ENCODE peak calls at places on chromosomes 11 and 22, in seven cellular contexts. W is H1, G is GM12878, U is SK-N-SH, L is K562, S is HCT116, T is HepG2. M is an unnamed sample.

GRCh38 chr11:844693-845644 is 2.3 kb downstream of the TSPAN4 start:
- DNase-seq in S (no peak), G (no peak), U (peak), T (peak), W (peak), L (peak), M (peak)

GRCh38 chr11:38005597-38005996 is 1407.6 kb upstream of the RAG2 start:
- DNase-seq in L (no peak), G (no peak), S (no peak), W (no peak), U (no peak), T (no peak), M (no peak)

GRCh38 chr22:47303161-47303890 is 540.9 kb downstream of the TBC1D22A start:
- DNase-seq in G (no peak), L (no peak), T (no peak), U (no peak), S (no peak), W (no peak), M (no peak)

GRCh38 chr11:30210357-30210756 is 20.5 kb upstream of the FSHB start:
- DNase-seq in W (no peak), T (no peak), S (no peak), L (no peak), U (no peak), G (no peak), M (no peak)

GRCh38 chr11:27008811-27009535 is 15.1 kb downstream of the FIBIN start:
- DNase-seq in T (no peak), S (no peak), L (no peak), G (no peak), W (no peak), U (no peak), M (no peak)

GRCh38 chr11:133787379-133788103 is 57.8 kb downstream of the SPATA19 start:
- DNase-seq in S (no peak), W (no peak), L (peak), G (no peak), T (no peak), U (no peak), M (peak)

GRCh38 chr11:39374963-39375698 is 2084.3 kb downstream of the LRRC4C start:
- DNase-seq in W (no peak), L (peak), S (peak), G (no peak), U (peak), T (peak), M (peak)

GRCh38 chr11:105610796-105611361 is 1.0 kb downstream of the GRIA4 start:
- DNase-seq in U (no peak), T (no peak), W (no peak), G (no peak), L (no peak), S (no peak), M (no peak)

GRCh38 chr11:64727131-64727530 is 4.1 kb upstream of the NRXN2 start:
- DNase-seq in L (no peak), T (no peak), W (no peak), G (no peak), U (no peak), S (no peak), M (no peak)

GRCh38 chr22:44569516-44569915 is 71.5 kb upstream of the RTL6 start:
- DNase-seq in G (no peak), S (no peak), T (no peak), W (no peak), U (no peak), L (no peak), M (no peak)

GRCh38 chr22:46892866-46893265 is 130.4 kb downstream of the TBC1D22A start:
- DNase-seq in L (no peak), U (no peak), G (no peak), W (no peak), S (no peak), T (no peak), M (no peak)

GRCh38 chr11:86688398-86689179 is 16.2 kb upstream of the ME3 start:
- DNase-seq in W (no peak), S (no peak), L (no peak), U (no peak), T (no peak), G (peak), M (no peak)

GRCh38 chr11:46293616-46294015 is 16.2 kb downstream of the CREB3L1 start:
- DNase-seq in T (no peak), G (no peak), U (no peak), L (peak), W (no peak), S (no peak), M (no peak)

GRCh38 chr22:37491106-37491505 is 4.9 kb upstream of the MFNG start:
- DNase-seq in S (no peak), W (no peak), L (no peak), U (no peak), T (no peak), G (no peak), M (no peak)

GRCh38 chr22:37489994-37490393 is 3.8 kb upstream of the MFNG start:
- DNase-seq in U (no peak), W (no peak), S (no peak), L (no peak), G (no peak), T (no peak), M (no peak)

GRCh38 chr22:37491559-37492427 is 5.6 kb upstream of the MFNG start:
- DNase-seq in S (no peak), W (no peak), L (no peak), G (no peak), U (no peak), T (no peak), M (no peak)

GRCh38 chr22:37493979-37494378 is 7.8 kb upstream of the MFNG start:
- DNase-seq in G (no peak), S (no peak), T (no peak), U (no peak), W (no peak), L (no peak), M (no peak)

GRCh38 chr22:37492428-37493344 is 6.5 kb upstream of the MFNG start:
- DNase-seq in L (peak), W (peak), U (peak), T (no peak), S (no peak), G (no peak), M (peak)
- TF ChIP-seq JUND in L (no peak), W (no peak), U (no peak), T (no peak), S (no peak), G (no peak), M (no peak)

DNA sequence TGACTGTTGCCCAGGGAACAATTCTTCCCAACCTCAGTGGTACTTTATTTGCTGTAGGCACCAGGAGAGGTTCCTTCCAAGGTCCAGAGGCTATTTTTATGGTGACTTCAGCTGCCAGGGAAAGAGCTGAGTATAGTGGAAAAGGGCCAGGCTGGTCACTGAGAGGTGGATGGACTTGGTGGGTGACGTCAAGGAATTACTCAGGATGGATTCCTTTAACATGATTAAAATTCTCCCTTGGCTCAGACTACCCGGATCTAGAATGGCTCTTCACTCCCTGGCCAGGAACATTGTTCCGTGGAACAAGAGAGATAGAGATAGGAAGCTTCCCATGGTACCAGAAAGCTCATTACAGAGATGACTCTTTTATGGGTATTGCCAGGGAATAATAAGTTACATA is 8.7 kb upstream of the CALCA start:
- DNase-seq in W (no peak), L (no peak), U (no peak), S (no peak), T (no peak), G (no peak), M (no peak)
- TF ChIP-seq JUND in W (no peak), L (no peak), U (no peak), S (no peak), T (no peak), G (no peak), M (no peak)

DNA sequence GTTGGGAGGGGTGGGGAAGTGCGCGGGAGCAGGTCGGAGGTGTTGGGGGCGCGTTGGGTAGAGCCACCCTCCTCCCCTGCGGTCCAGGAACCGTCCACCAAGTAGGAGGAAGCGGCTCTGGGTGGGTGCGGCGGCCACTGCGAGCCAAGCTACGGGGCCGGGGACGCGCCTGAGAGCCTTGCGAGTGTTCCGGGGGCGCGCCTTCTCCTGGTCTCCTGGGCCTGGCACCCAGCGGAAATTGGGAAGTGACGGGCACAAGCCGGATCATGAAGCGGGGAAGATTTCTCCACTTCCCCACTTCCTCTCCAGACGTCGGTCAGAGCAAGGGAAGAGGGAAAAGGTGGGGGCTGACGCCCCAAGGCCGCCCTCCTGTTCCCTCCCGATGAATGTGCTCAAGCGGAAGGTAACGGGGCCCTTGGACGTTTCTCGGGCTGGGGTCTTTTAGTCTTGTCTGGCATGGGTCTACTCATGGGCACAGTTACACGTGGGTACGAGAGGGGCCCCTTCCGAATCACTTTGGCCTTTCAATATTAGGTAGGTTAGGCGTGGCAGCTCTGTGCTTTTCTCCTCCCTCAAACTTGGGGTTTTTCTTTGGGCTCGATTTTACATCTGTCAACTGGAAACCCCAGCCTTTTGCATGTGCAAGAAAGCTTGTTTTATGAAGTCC is 851 bp downstream of the RBM14 start:
- DNase-seq in S (no peak), T (no peak), W (no peak), U (no peak), G (no peak), L (no peak), M (no peak)
- TF ChIP-seq JUND in S (no peak), T (no peak), W (no peak), U (no peak), G (no peak), L (no peak), M (no peak)

DNA sequence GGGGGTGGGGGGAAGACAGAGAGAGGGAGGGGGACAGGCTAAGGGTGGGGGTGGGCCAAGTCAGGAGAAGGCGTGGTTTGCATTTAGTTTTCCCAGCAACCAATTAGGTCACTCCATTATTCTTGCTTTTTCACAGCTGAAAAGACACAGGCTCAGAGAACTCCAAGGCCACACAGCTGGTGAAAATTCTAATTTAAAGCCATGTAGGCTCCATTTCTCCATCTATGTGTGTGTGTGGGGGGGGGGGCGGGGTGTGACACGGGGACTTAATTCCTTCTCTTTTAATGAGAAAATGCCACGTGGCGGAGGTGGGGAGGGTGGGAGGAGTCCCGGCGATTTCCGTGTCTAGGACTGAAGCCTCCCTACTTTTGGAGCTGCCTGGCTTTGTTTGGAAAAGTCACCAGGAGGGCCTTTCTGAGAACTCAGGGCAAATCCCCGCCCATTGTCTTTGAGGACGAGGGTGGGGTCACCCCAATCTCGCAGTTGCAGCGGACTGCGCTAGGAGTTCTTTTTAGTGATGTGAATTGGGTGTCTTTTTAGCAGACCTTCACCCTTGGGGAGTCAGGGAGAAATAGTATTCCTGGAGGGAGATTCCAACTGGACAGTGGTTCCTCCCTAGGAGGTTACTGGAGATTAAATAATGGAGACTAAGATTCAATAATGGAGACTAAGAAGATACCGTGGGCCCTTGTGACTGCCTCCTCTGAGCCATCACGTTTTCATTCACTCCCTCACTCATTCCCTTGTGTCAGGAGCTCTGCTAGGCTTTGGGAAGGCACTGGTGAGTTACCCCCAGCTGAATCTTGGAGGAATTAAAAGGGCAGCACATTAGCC is 36.4 kb upstream of the PTPRJ start:
- DNase-seq in G (no peak), T (no peak), U (no peak), S (no peak), W (peak), L (peak), M (no peak)
- TF ChIP-seq JUND in G (no peak), T (no peak), U (no peak), S (no peak), W (no peak), L (peak), M (no peak)

GRCh38 chr11:44223261-44223660 is 86.7 kb downstream of the ALX4 start:
- DNase-seq in T (no peak), L (no peak), G (no peak), S (no peak), U (no peak), W (no peak), M (no peak)
- TF ChIP-seq JUND in T (no peak), L (no peak), G (no peak), S (no peak), U (peak), W (no peak), M (no peak)

GRCh38 chr11:8732276-8732675 is 49.7 kb downstream of the RPL27A start:
- DNase-seq in W (no peak), L (no peak), S (no peak), T (no peak), G (peak), U (no peak), M (no peak)
- TF ChIP-seq JUND in W (no peak), L (no peak), S (no peak), T (no peak), G (no peak), U (no peak), M (no peak)

GRCh38 chr11:44324787-44325525 is 15.0 kb upstream of the ALX4 start:
- DNase-seq in W (no peak), U (peak), S (no peak), G (no peak), T (no peak), L (no peak), M (peak)
- TF ChIP-seq JUND in W (no peak), U (no peak), S (no peak), G (no peak), T (no peak), L (no peak), M (no peak)

DNA sequence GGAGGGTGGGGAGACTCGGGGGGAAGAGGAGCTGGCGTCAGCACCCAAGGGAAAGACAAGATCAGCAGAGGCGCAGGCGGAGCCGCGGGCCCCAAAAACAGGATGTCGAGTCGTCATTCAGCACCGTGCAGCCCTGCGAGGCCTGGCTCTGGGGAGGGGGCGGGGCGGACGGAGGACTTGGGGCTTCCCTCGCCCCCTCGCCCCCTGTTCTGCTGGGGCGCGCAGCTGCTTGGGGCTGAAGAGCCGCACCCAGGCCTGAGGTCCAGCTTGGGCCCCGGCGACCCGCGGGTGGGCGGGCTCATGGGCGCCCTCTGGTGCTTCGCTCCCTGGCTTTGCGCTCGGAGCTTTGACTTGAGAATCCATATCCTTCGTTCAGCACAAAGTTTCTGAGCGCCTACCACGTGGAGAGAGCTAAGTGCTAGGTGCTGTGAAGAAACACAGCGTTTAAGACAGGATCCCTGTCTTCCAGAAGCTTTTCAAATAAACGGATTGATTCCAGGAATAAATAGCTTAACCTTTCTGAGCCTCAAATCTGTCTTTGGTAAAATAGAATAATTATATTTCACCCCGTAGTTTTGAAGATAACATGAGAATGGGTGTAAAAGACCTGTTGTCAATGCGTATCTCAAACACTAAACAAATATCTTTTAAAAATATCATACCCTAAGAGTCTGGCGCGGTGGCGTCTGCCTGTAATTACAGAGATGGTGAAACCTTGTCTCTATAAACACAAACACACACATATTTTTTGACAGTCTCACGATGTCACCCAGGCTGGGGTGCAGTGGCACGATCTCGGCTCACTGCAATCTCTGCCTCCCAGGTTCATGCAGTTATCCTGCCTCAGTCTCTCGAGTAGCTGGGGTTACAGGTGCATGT is 906 bp upstream of the RHOG start:
- DNase-seq in W (peak), U (peak), G (peak), L (peak), T (peak), S (peak), M (peak)
- TF ChIP-seq JUND in W (peak), U (no peak), G (no peak), L (no peak), T (no peak), S (no peak), M (no peak)

DNA sequence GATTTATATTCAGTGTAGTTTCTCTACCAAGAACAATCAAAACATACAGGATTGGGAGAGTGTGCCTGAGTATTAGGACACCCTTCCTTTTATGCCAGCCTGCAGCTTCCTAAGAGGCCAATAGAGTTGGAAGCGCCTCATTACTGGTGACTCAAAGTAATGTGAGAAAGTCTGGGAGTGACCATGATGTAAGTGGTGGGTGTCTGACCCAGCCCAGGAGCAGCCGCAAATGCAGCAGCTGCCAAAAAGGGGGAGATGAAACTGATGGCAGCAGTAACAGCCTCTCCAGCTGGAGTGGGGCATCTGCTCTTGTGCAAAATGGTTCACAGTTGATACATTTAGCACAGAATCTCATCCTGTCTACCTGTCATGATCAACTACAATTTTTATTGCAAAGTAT is 62.0 kb downstream of the ZNF280B start:
- DNase-seq in L (no peak), S (no peak), G (no peak), W (no peak), T (no peak), U (no peak), M (no peak)
- TF ChIP-seq JUND in L (no peak), S (no peak), G (no peak), W (no peak), T (no peak), U (no peak), M (no peak)

M was measured in T47D.